ENCODE peak calls at places on chromosomes 6 and 20, in four cellular contexts. One of them, this sample, is unnamed.

GRCh38 chr6:44284119-44284518 is 13.9 kb downstream of the TMEM151B start:
- DNase-seq in fibroblast of villous mesenchyme: no peak
- DNase-seq in NCI-H1092: no peak
- DNase-seq in Caki2: no peak
- DNase-seq in this sample: no peak

GRCh38 chr6:3301506-3301905 is 42.8 kb downstream of the PSMG4 start:
- DNase-seq in fibroblast of villous mesenchyme: no peak
- DNase-seq in Caki2: no peak
- DNase-seq in NCI-H1092: no peak
- DNase-seq in this sample: no peak

GRCh38 chr6:140011537-140011936 is 637.1 kb upstream of the CITED2 start:
- DNase-seq in fibroblast of villous mesenchyme: no peak
- DNase-seq in NCI-H1092: no peak
- DNase-seq in Caki2: no peak
- DNase-seq in this sample: no peak

GRCh38 chr6:102118034-102118433 is 724.5 kb downstream of the GRIK2 start:
- DNase-seq in Caki2: no peak
- DNase-seq in NCI-H1092: no peak
- DNase-seq in fibroblast of villous mesenchyme: no peak
- DNase-seq in this sample: no peak

GRCh38 chr6:94245395-94245794 is 826.0 kb upstream of the EPHA7 start:
- DNase-seq in NCI-H1092: no peak
- DNase-seq in fibroblast of villous mesenchyme: no peak
- DNase-seq in Caki2: no peak
- DNase-seq in this sample: no peak

GRCh38 chr6:9116026-9116425 is 680.7 kb upstream of the SLC35B3 start:
- DNase-seq in fibroblast of villous mesenchyme: peak
- DNase-seq in Caki2: no peak
- DNase-seq in NCI-H1092: no peak
- DNase-seq in this sample: peak

GRCh38 chr6:166470863-166471410 is 88.2 kb upstream of the MPC1 start:
- DNase-seq in fibroblast of villous mesenchyme: no peak
- DNase-seq in Caki2: no peak
- DNase-seq in NCI-H1092: no peak
- DNase-seq in this sample: no peak

GRCh38 chr6:99522531-99522930 is 7.3 kb upstream of the USP45 start:
- DNase-seq in NCI-H1092: no peak
- DNase-seq in Caki2: peak
- DNase-seq in fibroblast of villous mesenchyme: peak
- DNase-seq in this sample: no peak

GRCh38 chr6:77652739-77653138 is at the start of gene MEI4:
- DNase-seq in NCI-H1092: no peak
- DNase-seq in fibroblast of villous mesenchyme: no peak
- DNase-seq in Caki2: no peak
- DNase-seq in this sample: no peak

GRCh38 chr6:6703720-6704422 is 115.4 kb downstream of the LY86 start:
- DNase-seq in Caki2: no peak
- DNase-seq in fibroblast of villous mesenchyme: no peak
- DNase-seq in NCI-H1092: no peak
- DNase-seq in this sample: no peak

GRCh38 chr6:107154131-107154906 is 39.0 kb upstream of the BEND3 start:
- DNase-seq in NCI-H1092: peak
- DNase-seq in Caki2: peak
- DNase-seq in fibroblast of villous mesenchyme: no peak
- DNase-seq in this sample: no peak

GRCh38 chr6:152206072-152206818 is 398.8 kb downstream of the ESR1 start:
- DNase-seq in NCI-H1092: no peak
- DNase-seq in Caki2: no peak
- DNase-seq in fibroblast of villous mesenchyme: peak
- DNase-seq in this sample: no peak

GRCh38 chr20:57959589-57959988 is 249.8 kb upstream of the PMEPA1 start:
- DNase-seq in NCI-H1092: no peak
- DNase-seq in fibroblast of villous mesenchyme: no peak
- DNase-seq in Caki2: no peak
- DNase-seq in this sample: no peak

GRCh38 chr6:147132889-147133288 is 71.3 kb upstream of the STXBP5 start:
- DNase-seq in fibroblast of villous mesenchyme: peak
- DNase-seq in Caki2: peak
- DNase-seq in NCI-H1092: no peak
- DNase-seq in this sample: no peak

GRCh38 chr6:116008470-116009229 is 52.0 kb downstream of the FRK start:
- DNase-seq in Caki2: peak
- DNase-seq in fibroblast of villous mesenchyme: peak
- DNase-seq in NCI-H1092: no peak
- DNase-seq in this sample: no peak

GRCh38 chr20:36491901-36492617 is 49.3 kb upstream of the MYL9 start:
- DNase-seq in fibroblast of villous mesenchyme: no peak
- DNase-seq in NCI-H1092: no peak
- DNase-seq in Caki2: no peak
- DNase-seq in this sample: no peak

GRCh38 chr6:16154904-16155303 is 26.0 kb downstream of the MYLIP start:
- DNase-seq in Caki2: no peak
- DNase-seq in NCI-H1092: no peak
- DNase-seq in fibroblast of villous mesenchyme: peak
- DNase-seq in this sample: no peak

GRCh38 chr6:107970255-107970654 is 12.2 kb upstream of the SEC63 start:
- DNase-seq in NCI-H1092: no peak
- DNase-seq in fibroblast of villous mesenchyme: no peak
- DNase-seq in Caki2: no peak
- DNase-seq in this sample: no peak

GRCh38 chr6:146267447-146267846 is 238.6 kb downstream of the GRM1 start:
- DNase-seq in NCI-H1092: no peak
- DNase-seq in fibroblast of villous mesenchyme: no peak
- DNase-seq in Caki2: no peak
- DNase-seq in this sample: no peak

GRCh38 chr6:144314003-144314485 is 28.9 kb downstream of the UTRN start:
- DNase-seq in Caki2: peak
- DNase-seq in fibroblast of villous mesenchyme: peak
- DNase-seq in NCI-H1092: no peak
- DNase-seq in this sample: peak

GRCh38 chr6:2765896-2766766 is 938 bp downstream of the WRNIP1 start:
- DNase-seq in NCI-H1092: no peak
- DNase-seq in fibroblast of villous mesenchyme: peak
- DNase-seq in Caki2: no peak
- DNase-seq in this sample: no peak

GRCh38 chr6:150969901-150970300 is 104.4 kb downstream of the MTHFD1L start:
- DNase-seq in fibroblast of villous mesenchyme: no peak
- DNase-seq in Caki2: no peak
- DNase-seq in NCI-H1092: no peak
- DNase-seq in this sample: no peak

GRCh38 chr6:11378639-11379038 is 146.2 kb upstream of the NEDD9 start:
- DNase-seq in Caki2: no peak
- DNase-seq in NCI-H1092: no peak
- DNase-seq in fibroblast of villous mesenchyme: no peak
- DNase-seq in this sample: no peak

GRCh38 chr20:17525132-17525531 is 6.0 kb downstream of the BFSP1 start:
- DNase-seq in fibroblast of villous mesenchyme: no peak
- DNase-seq in Caki2: no peak
- DNase-seq in NCI-H1092: no peak
- DNase-seq in this sample: no peak

GRCh38 chr6:129104131-129104530 is 221.2 kb downstream of the LAMA2 start:
- DNase-seq in fibroblast of villous mesenchyme: peak
- DNase-seq in Caki2: no peak
- DNase-seq in NCI-H1092: no peak
- DNase-seq in this sample: no peak

GRCh38 chr6:124947821-124948451 is 14.3 kb upstream of the RNF217 start:
- DNase-seq in NCI-H1092: no peak
- DNase-seq in Caki2: no peak
- DNase-seq in fibroblast of villous mesenchyme: no peak
- DNase-seq in this sample: no peak

GRCh38 chr20:47274449-47275108 is 81.9 kb downstream of the ZMYND8 start:
- DNase-seq in fibroblast of villous mesenchyme: peak
- DNase-seq in Caki2: peak
- DNase-seq in NCI-H1092: no peak
- DNase-seq in this sample: peak

GRCh38 chr20:36957875-36958667 is 6.6 kb upstream of the SAMHD1 start:
- DNase-seq in Caki2: no peak
- DNase-seq in NCI-H1092: no peak
- DNase-seq in fibroblast of villous mesenchyme: no peak
- DNase-seq in this sample: no peak

GRCh38 chr6:152184573-152185157 is 377.2 kb downstream of the ESR1 start:
- DNase-seq in fibroblast of villous mesenchyme: peak
- DNase-seq in NCI-H1092: no peak
- DNase-seq in Caki2: no peak
- DNase-seq in this sample: no peak

GRCh38 chr20:53274807-53275206 is 302.6 kb downstream of the TSHZ2 start:
- DNase-seq in NCI-H1092: no peak
- DNase-seq in fibroblast of villous mesenchyme: no peak
- DNase-seq in Caki2: no peak
- DNase-seq in this sample: no peak

GRCh38 chr6:16947461-16948159 is 154.2 kb upstream of the STMND1 start:
- DNase-seq in Caki2: peak
- DNase-seq in fibroblast of villous mesenchyme: peak
- DNase-seq in NCI-H1092: no peak
- DNase-seq in this sample: peak

This sample was measured in brain pericyte.